ENCODE peak calls at places on chromosomes 4 and X, in six cellular contexts. H is A549; D is CD8-positive, alpha-beta T cell; G is cardiac muscle cell; N is transverse colon; J is stomach. X is an unnamed sample. For H3K4me1, the result is how much of the 10 kb centered on the place peaks cover.

GRCh38 chr4:139810710-139811109 is 145.1 kb downstream of the MGST2 start:
- DNase-seq in N (no peak), H (no peak), D (no peak), J (no peak), G (no peak), X (no peak)

GRCh38 chr4:3851211-3851610 is 85.0 kb downstream of the ADRA2C start:
- DNase-seq in G (no peak), J (no peak), N (no peak), H (no peak), D (no peak), X (no peak)

GRCh38 chr4:8731364-8731763 is 138.8 kb downstream of the CPZ start:
- DNase-seq in G (no peak), J (no peak), H (no peak), D (no peak), N (peak), X (no peak)

GRCh38 chrX:17596546-17597205 is 140.6 kb upstream of the SCML1 start:
- DNase-seq in J (no peak), D (no peak), N (no peak), G (no peak), H (no peak), X (no peak)

GRCh38 chrX:75547783-75548182 is 24.9 kb upstream of the ZDHHC15 start:
- DNase-seq in H (no peak), N (peak), G (no peak), D (no peak), J (peak), X (no peak)

GRCh38 chrX:47723083-47723482 is 64.1 kb upstream of the UXT start:
- DNase-seq in G (no peak), J (no peak), D (no peak), N (no peak), H (no peak), X (no peak)

GRCh38 chr4:119498520-119498919 is 130.1 kb downstream of the PDE5A start:
- DNase-seq in G (peak), D (no peak), H (no peak), N (no peak), J (no peak), X (no peak)

GRCh38 chr4:21134994-21135393 is 434.7 kb downstream of the PACRGL start:
- DNase-seq in G (peak), D (no peak), J (no peak), N (no peak), H (no peak), X (no peak)

GRCh38 chr4:119300072-119300387 is 21.9 kb downstream of the FABP2 start:
- DNase-seq in N (peak), H (peak), G (peak), D (peak), J (peak), X (peak)

GRCh38 chr4:4377683-4378082 is 9.2 kb upstream of the NSG1 start:
- DNase-seq in N (no peak), H (no peak), D (no peak), G (peak), J (no peak), X (no peak)

GRCh38 chr4:167105857-167106256 is 128.4 kb downstream of the SPOCK3 start:
- DNase-seq in H (no peak), D (no peak), J (no peak), G (no peak), N (no peak), X (no peak)

GRCh38 chrX:42151808-42152207 is 228.5 kb upstream of the CASK start:
- DNase-seq in G (peak), J (no peak), N (no peak), D (no peak), H (no peak), X (no peak)

GRCh38 chrX:136417806-136418205 is 69.9 kb upstream of the BRS3 start:
- DNase-seq in H (no peak), G (no peak), D (no peak), N (no peak), J (no peak), X (no peak)

GRCh38 chrX:97842468-97843199 is 958.9 kb downstream of the RPA4 start:
- DNase-seq in D (no peak), H (no peak), G (no peak), J (no peak), N (no peak), X (peak)

GRCh38 chrX:150513564-150513963 is 54.9 kb upstream of the MTM1 start:
- DNase-seq in H (no peak), N (no peak), D (no peak), G (no peak), J (no peak), X (no peak)

GRCh38 chrX:74534569-74535038 is 79.8 kb downstream of the RLIM start:
- DNase-seq in H (no peak), D (no peak), N (no peak), G (peak), J (no peak), X (no peak)

GRCh38 chr4:96543346-96543745 is 703.5 kb downstream of the PDHA2 start:
- DNase-seq in N (no peak), D (no peak), G (no peak), H (no peak), J (no peak), X (no peak)

GRCh38 chrX:47189906-47190305 is 3.7 kb upstream of the UBA1 start:
- DNase-seq in H (no peak), G (no peak), J (no peak), N (no peak), D (no peak), X (no peak)

GRCh38 chr4:183229397-183229796 is 90.7 kb downstream of the CLDN22 start:
- DNase-seq in D (no peak), G (no peak), J (no peak), H (no peak), N (no peak), X (no peak)

GRCh38 chr4:48011722-48012121 is 4.8 kb downstream of the CNGA1 start:
- DNase-seq in G (no peak), N (no peak), D (no peak), J (no peak), H (no peak), X (no peak)

GRCh38 chrX:119492463-119492862 is 24.2 kb downstream of the SLC25A5 start:
- DNase-seq in N (no peak), D (no peak), H (no peak), G (no peak), J (no peak), X (no peak)

GRCh38 chr4:47383829-47384427 is 79.6 kb downstream of the COMMD8 start:
- DNase-seq in D (no peak), J (no peak), H (peak), G (peak), N (no peak), X (no peak)

GRCh38 chrX:57286507-57287251 is at the start of gene FAAH2:
- DNase-seq in H (peak), G (no peak), J (peak), D (peak), N (peak), X (peak)

GRCh38 chr4:7843831-7844230 is 95.8 kb downstream of the AFAP1 start:
- DNase-seq in J (no peak), N (no peak), H (no peak), G (no peak), D (no peak), X (no peak)

GRCh38 chr4:4391866-4392265 is 5.0 kb downstream of the NSG1 start:
- DNase-seq in H (no peak), G (no peak), J (no peak), N (no peak), D (no peak), X (no peak)

GRCh38 chr4:188434686-188435085 is 295.4 kb downstream of the TRIML1 start:
- DNase-seq in N (no peak), D (no peak), H (no peak), G (no peak), J (no peak), X (no peak)

GRCh38 chr4:164252286-164252685 is 501.6 kb upstream of the SMIM31 start:
- DNase-seq in N (no peak), D (no peak), H (no peak), J (no peak), G (no peak), X (no peak)

GRCh38 chr4:95108883-95109421 is 351.2 kb downstream of the BMPR1B start:
- DNase-seq in G (no peak), J (no peak), D (no peak), H (no peak), N (no peak), X (no peak)

GRCh38 chr4:47031011-47031678 is at the start of gene GABRB1:
- DNase-seq in J (peak), H (no peak), D (peak), N (peak), G (peak), X (peak)

GRCh38 chr4:5165419-5166369 is 114.4 kb downstream of the STK32B start:
- DNase-seq in N (no peak), H (no peak), D (no peak), G (peak), J (no peak), X (no peak)

GRCh38 chr4:152590179-152591031 is 54.5 kb upstream of the FBXW7 start:
- DNase-seq in D (no peak), J (no peak), N (no peak), H (no peak), G (peak), X (no peak)

DNA sequence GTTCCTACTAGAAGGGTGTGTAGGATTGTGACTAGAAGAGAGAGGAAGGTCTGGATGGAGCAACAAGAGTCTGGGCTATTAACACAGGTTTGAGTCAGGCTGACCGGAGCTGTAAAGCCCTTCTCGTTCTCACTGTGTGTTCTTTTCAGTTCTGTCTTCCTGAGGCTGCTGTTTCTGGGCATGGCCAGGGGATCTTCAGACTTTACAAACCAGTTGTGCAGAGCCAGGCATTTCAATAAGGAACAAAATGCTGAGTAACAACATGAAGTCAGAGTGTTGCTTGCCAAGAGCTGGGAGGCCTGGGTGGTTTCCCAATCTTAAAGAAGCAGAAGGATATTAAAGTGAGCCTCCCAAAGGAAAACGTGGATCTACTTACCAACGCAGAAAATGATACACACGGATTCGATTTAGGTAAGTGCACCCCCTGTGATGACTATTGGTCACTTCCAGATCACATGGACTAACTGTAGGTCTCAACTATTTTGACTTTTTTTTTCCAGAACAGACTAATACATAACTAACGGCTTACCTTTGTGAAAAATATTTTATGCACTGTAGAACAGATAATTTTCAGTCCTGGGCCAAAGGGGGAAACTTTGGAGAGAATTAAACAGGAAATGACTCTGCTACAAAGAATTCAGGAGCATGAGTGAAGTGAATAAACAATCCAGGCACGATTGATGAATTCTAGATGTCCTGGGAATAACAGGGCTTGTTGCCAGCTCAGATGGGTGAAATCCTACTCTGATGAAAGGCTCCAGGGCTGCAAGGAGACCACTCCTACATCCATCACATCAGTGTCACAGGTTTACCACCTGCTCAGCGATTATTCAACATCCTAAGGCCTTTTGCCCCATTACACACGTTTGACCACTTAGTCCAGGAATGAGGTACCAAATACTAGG is 94.5 kb downstream of the ANXA3 start:
- DNase-seq in J (peak), H (peak), G (peak), D (no peak), N (peak), X (peak)
- H3K4me1 ChIP-seq in J (under half), H (half or more), G (under half), D (under half), N (under half), X (under half)

GRCh38 chr4:88614058-88614457 is 21.8 kb downstream of the HERC3 start:
- DNase-seq in D (no peak), N (no peak), H (no peak), G (no peak), J (no peak), X (no peak)
- H3K4me1 ChIP-seq in D (half or more), N (under half), H (half or more), G (under half), J (half or more), X (under half)

GRCh38 chr4:182213024-182213423 is 30.2 kb upstream of the TENM3 start:
- DNase-seq in H (no peak), D (no peak), J (no peak), G (peak), N (no peak), X (no peak)
- H3K4me1 ChIP-seq in H (under half), D (under half), J (under half), G (under half), N (under half), X (under half)

DNA sequence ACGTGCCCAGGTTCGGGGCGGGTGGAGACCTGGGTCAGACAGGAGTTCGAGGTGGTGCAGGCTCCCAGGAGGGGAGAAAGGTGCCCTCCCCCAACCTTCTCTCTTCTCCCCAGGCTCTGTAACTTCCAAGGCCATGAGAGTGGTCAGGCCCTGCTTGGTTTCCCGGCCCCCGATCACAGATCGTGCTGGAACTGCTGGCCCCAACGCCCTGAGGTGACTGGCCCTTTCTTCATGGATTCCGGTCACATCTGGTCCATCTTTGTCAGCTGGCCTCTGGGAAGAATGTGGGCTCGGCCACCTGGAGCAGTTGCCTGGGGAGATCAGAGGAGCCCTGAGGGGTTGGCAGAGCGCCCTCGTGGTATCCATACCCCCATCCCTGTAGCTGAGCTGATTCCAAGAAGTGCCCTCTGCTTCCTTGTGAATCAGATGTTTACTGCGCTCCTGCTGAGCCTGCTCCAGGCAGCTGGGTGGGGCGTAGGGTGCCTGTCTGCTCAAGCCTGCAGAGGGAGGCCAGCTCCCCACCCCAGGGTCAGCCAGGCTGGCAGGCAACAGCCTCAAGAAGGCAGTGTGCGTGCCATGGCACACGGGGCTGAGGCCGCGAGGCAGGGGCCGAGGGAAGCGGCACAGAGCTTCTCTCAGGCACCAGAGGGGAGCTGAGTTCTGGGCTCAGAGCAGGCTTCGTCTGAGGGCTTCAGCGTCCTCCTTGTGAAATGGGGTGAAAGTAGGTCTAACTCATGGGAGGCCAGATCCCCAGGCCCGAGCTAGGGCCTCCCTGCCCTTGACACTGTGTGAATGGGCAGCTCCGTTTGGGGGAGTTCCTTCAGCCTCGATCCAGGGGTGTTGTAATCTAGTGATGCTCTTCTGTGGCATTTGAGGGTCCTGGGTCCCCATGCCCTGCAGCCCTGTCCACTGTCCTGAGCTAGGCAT is 3.6 kb downstream of the SH3BP2 start:
- DNase-seq in N (peak), H (no peak), D (peak), G (no peak), J (peak), X (peak)
- H3K4me1 ChIP-seq in N (half or more), H (half or more), D (half or more), G (under half), J (half or more), X (half or more)

GRCh38 chr4:168848112-168848511 is 161.9 kb downstream of the CBR4 start:
- DNase-seq in D (no peak), H (no peak), J (no peak), G (peak), N (no peak), X (no peak)

GRCh38 chr4:168844261-168845039 is 165.6 kb downstream of the CBR4 start:
- DNase-seq in N (no peak), J (no peak), H (no peak), G (no peak), D (no peak), X (no peak)

GRCh38 chr4:168848977-168849687 is 160.9 kb downstream of the CBR4 start:
- DNase-seq in H (no peak), G (peak), J (no peak), D (no peak), N (no peak), X (no peak)

GRCh38 chr4:168845897-168846296 is 164.2 kb downstream of the CBR4 start:
- DNase-seq in D (no peak), G (no peak), N (no peak), H (no peak), J (no peak), X (no peak)

GRCh38 chr4:168846414-168846813 is 163.6 kb downstream of the CBR4 start:
- DNase-seq in H (no peak), J (no peak), N (no peak), D (no peak), G (no peak), X (no peak)
- H3K4me1 ChIP-seq in H (half or more), J (half or more), N (under half), D (under half), G (under half), X (under half)

GRCh38 chr4:184451726-184452125 is 22.6 kb downstream of the IRF2 start:
- DNase-seq in G (no peak), H (no peak), J (no peak), D (no peak), N (no peak), X (no peak)

GRCh38 chr4:184450045-184450444 is 24.3 kb downstream of the IRF2 start:
- DNase-seq in H (no peak), G (peak), N (no peak), J (no peak), D (no peak), X (no peak)

GRCh38 chr4:184453402-184454160 is 20.8 kb downstream of the IRF2 start:
- DNase-seq in J (peak), N (peak), H (no peak), D (peak), G (peak), X (peak)

GRCh38 chr4:184448828-184449227 is 25.5 kb downstream of the IRF2 start:
- DNase-seq in J (no peak), N (peak), D (no peak), H (no peak), G (peak), X (no peak)

GRCh38 chr4:184450743-184451142 is 23.6 kb downstream of the IRF2 start:
- DNase-seq in D (no peak), J (no peak), G (no peak), H (no peak), N (no peak), X (no peak)
- H3K4me1 ChIP-seq in D (half or more), J (half or more), G (under half), H (under half), N (under half), X (under half)

DNA sequence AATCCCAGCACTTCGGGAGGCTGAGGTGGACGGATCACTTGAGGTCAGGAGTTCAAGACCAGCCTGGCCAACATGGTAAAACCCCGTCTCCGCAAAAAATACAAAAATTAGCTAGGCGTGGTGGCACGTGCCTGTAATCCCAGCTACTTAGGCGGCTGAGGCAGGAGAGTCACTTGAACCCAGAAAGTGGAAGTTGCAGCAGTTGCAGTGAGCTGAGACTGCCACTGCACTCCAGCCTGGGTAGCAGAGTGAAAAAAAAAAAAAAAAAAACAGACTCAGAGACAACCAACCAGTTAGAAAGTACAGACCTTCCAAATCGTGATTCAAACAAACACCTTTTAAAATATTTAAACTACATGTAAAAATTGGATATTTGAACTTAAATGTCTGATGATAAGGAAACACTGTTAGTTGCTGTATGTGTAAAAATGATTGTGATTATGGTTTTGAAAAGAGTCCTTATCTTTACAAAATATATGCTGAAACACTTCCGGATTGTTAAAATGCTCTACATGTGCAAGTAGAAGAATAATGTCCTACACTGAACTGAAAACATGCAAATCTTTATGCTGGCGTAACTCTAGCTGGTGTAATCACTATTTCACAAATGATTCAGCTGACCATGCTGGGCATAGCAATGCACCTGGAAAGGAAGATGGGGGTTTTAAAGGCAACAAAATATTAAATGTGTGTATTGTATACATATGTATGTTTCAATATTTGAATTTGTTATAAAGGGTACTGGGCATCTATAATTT is 37.8 kb downstream of the SH3KBP1 start:
- DNase-seq in G (peak), J (no peak), N (no peak), D (no peak), H (no peak), X (no peak)
- H3K4me1 ChIP-seq in G (under half), J (under half), N (under half), D (under half), H (under half), X (under half)

DNA sequence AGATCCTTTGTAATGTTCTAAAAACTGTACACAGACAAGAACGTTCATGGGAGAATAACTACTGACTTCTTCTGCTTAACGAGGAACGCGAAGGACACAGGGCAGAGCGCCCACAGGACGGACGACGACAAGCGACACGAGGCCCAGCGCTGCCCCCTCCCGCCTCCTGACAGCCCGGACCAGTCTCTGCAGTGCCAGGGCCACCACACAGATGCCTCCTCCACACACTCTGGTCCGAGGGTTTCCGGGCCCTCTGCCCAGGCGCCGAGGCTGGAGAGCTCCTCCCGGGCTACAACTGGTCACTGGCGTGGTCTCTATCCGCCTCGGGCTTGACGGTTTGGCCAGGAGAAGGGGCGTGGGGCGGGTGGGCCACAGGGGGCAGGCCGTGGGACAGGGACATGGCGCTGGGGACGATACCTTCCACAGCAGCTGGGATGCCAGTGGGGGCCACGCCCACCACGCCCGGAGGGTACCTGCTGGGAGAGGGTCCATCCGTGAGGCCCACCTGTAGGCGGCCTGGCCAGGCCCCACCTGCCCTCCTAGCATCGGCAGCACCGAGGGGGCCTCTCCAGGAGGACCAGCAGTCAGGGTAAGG is 36.9 kb downstream of the CTBP1 start:
- DNase-seq in G (no peak), J (no peak), D (no peak), N (no peak), H (no peak), X (peak)
- H3K4me1 ChIP-seq in G (under half), J (half or more), D (under half), N (under half), H (under half), X (under half)

X was measured in mucosa of descending colon.